ENCODE peak calls at places on chromosome 1, in four cellular contexts. U is dorsolateral prefrontal cortex, E is HFF-Myc, N is bronchial epithelial cell. G is an unnamed sample.

GRCh38 chr1:180842052-180842451 is 70.6 kb upstream of the KIAA1614 start:
- DNase-seq in U (no peak), E (peak), N (no peak), G (no peak)

GRCh38 chr1:25034736-25035522 is 104.9 kb upstream of the RUNX3 start:
- DNase-seq in U (no peak), E (no peak), N (no peak), G (no peak)

GRCh38 chr1:3638027-3638426 is 11.9 kb downstream of the WRAP73 start:
- DNase-seq in U (no peak), E (no peak), N (no peak), G (no peak)

GRCh38 chr1:41282679-41283317 is 40.7 kb upstream of the SCMH1 start:
- DNase-seq in U (peak), E (no peak), N (peak), G (no peak)

GRCh38 chr1:37410815-37411214 is 63.6 kb upstream of the ZC3H12A start:
- DNase-seq in U (no peak), E (peak), N (peak), G (no peak)

GRCh38 chr1:20255666-20256065 is 35.0 kb upstream of the VWA5B1 start:
- DNase-seq in U (peak), E (no peak), N (peak), G (no peak)

GRCh38 chr1:54768093-54768492 is 3.8 kb upstream of the PARS2 start:
- DNase-seq in U (no peak), E (no peak), N (peak), G (no peak)

GRCh38 chr1:218426343-218426657 is 81.2 kb downstream of the TGFB2 start:
- DNase-seq in U (no peak), E (no peak), N (peak), G (no peak)

GRCh38 chr1:43979528-43980254 is 681 bp downstream of the B4GALT2 start:
- DNase-seq in U (peak), E (no peak), N (peak), G (no peak)

GRCh38 chr1:194295690-194296089 is 1109.3 kb upstream of the B3GALT2 start:
- DNase-seq in U (no peak), E (no peak), N (peak), G (no peak)

GRCh38 chr1:206589206-206589605 is 23.1 kb downstream of the EIF2D start:
- DNase-seq in U (no peak), E (peak), N (peak), G (peak)

GRCh38 chr1:150696590-150696989 is 364 bp downstream of the GOLPH3L start:
- DNase-seq in U (no peak), E (no peak), N (no peak), G (no peak)

GRCh38 chr1:159012495-159012894 is 2.8 kb downstream of the IFI16 start:
- DNase-seq in U (no peak), E (no peak), N (peak), G (no peak)

GRCh38 chr1:148388260-148389026 is 94.7 kb downstream of the PPIAL4G start:
- DNase-seq in U (peak), E (peak), N (peak), G (peak)

GRCh38 chr1:212671342-212672031 is 28.2 kb downstream of the BATF3 start:
- DNase-seq in U (peak), E (no peak), N (peak), G (no peak)

GRCh38 chr1:178060789-178061556 is 32.9 kb upstream of the RASAL2 start:
- DNase-seq in U (no peak), E (no peak), N (peak), G (peak)

GRCh38 chr1:37448185-37448584 is 26.2 kb upstream of the ZC3H12A start:
- DNase-seq in U (no peak), E (no peak), N (no peak), G (no peak)

GRCh38 chr1:1001631-1002300 is 1.9 kb upstream of the HES4 start:
- DNase-seq in U (peak), E (no peak), N (no peak), G (no peak)

GRCh38 chr1:233355841-233356704 is 28.5 kb downstream of the MAP3K21 start:
- DNase-seq in U (no peak), E (no peak), N (no peak), G (no peak)

GRCh38 chr1:230314142-230314470 is 112.0 kb downstream of the PGBD5 start:
- DNase-seq in U (no peak), E (no peak), N (no peak), G (no peak)

GRCh38 chr1:94650301-94650700 is 108.7 kb upstream of the F3 start:
- DNase-seq in U (no peak), E (no peak), N (no peak), G (no peak)

GRCh38 chr1:71296551-71296950 is 215.7 kb upstream of the ZRANB2 start:
- DNase-seq in U (no peak), E (no peak), N (peak), G (no peak)

GRCh38 chr1:9319789-9320519 is 27.3 kb downstream of the SPSB1 start:
- DNase-seq in U (no peak), E (no peak), N (no peak), G (no peak)

GRCh38 chr1:232045571-232045970 is 419.0 kb downstream of the DISC1 start:
- DNase-seq in U (no peak), E (no peak), N (peak), G (no peak)

GRCh38 chr1:204408074-204408507 is 3.5 kb downstream of the PPP1R15B start:
- DNase-seq in U (peak), E (no peak), N (peak), G (no peak)

GRCh38 chr1:234175363-234175762 is 197.9 kb upstream of the COA6 start:
- DNase-seq in U (no peak), E (no peak), N (no peak), G (no peak)

GRCh38 chr1:219399446-219399845 is 213.5 kb downstream of the ZC3H11B start:
- DNase-seq in U (no peak), E (no peak), N (no peak), G (no peak)

GRCh38 chr1:100352267-100353072 is at the start of gene CDC14A:
- DNase-seq in U (peak), E (peak), N (peak), G (peak)

GRCh38 chr1:24714859-24715520 is 30.3 kb upstream of the CLIC4 start:
- DNase-seq in U (peak), E (no peak), N (no peak), G (no peak)

GRCh38 chr1:110672001-110672752 is 2.6 kb downstream of the KCNA3 start:
- DNase-seq in U (peak), E (peak), N (no peak), G (no peak)

GRCh38 chr1:178267646-178268094 is 173.8 kb downstream of the RASAL2 start:
- DNase-seq in U (no peak), E (no peak), N (peak), G (no peak)

GRCh38 chr1:160163612-160164011 is 12.2 kb downstream of the ATP1A4 start:
- DNase-seq in U (no peak), E (no peak), N (peak), G (no peak)

GRCh38 chr1:52674497-52675384 is 23.4 kb downstream of the COA7 start:
- DNase-seq in U (no peak), E (no peak), N (peak), G (no peak)

GRCh38 chr1:19815801-19816736 is 986 bp upstream of the RNF186 start:
- DNase-seq in U (no peak), E (no peak), N (no peak), G (no peak)

GRCh38 chr1:1197188-1197500 is 9.2 kb downstream of the TNFRSF18 start:
- DNase-seq in U (no peak), E (no peak), N (no peak), G (no peak)

GRCh38 chr1:201942129-201942495 is 4.2 kb downstream of the LMOD1 start:
- DNase-seq in U (no peak), E (no peak), N (no peak), G (no peak)

DNA sequence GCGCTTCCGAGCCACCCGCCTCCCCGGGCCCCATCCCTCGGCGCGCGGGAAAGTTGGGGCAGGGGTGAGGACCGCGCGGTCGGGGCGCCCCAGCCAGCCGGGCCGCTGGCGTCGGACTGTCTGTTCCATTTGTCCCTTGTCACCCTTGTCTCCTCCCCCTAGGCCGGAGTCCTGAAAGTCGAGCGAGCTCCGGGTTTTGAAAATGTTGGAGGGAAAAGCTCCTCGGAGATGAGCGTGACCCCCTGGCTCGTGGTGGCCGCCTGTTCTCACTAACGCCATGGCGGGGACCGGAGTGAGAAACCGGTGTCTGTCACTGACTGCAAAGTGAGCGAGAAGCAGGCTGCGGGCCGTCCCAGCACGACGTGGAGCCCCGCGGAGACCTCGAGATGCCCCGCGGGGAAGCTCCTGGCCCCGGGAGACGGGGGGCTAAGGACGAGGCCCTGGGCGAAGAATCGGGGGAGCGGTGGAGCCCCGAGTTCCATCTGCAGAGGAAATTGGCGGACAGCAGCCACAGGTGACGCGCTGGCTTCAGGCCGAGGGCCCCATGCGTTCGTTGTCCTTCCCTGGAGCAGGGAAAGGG is 491 bp downstream of the PER3 start:
- DNase-seq in U (no peak), E (no peak), N (no peak), G (no peak)
- TF ChIP-seq CTCF in U (no peak), E (no peak), N (no peak), G (no peak)

DNA sequence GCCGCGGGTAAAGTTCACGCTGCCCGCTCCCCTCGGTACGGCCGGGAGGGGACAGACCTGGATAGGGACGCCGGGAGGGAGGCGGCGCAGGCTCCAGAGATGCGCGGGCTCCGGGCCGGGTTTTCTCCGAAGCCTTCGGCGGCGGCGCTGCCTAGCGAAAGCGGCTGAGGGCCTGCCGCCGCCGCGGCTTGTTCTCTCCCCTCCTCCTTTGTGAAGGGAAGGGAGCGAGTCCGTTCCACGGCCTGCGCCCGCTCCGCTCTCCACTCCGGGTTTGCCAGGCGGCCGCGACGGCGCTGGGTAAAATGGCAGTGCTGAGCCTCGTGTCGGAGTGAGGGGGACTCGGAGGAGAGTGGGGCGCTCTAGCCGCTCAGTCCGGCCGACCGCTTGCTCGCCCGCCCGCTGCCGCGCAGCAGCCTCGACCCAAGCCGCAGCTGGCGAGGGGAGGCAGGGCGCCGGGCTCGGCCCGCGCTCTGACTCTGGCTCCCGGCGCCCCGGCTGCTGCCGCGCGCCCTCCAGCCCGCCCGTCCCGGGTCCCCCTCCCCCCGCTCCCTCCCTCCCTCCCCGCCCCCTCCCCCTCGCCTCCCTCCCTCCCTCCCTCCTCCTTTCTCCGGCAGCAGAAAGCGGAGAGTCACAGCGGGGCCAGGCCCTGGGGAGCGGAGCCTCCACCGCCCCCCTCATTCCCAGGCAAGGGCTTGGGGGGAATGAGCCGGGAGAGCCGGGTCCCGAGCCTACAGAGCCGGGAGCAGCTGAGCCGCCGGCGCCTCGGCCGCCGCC is at the start of gene ARID1A:
- DNase-seq in U (peak), E (peak), N (peak), G (peak)
- TF ChIP-seq CTCF in U (peak), E (no peak), N (peak), G (no peak)

GRCh38 chr1:85559890-85560289 is 20.7 kb upstream of the CCN1 start:
- DNase-seq in U (no peak), E (no peak), N (no peak), G (no peak)

GRCh38 chr1:85554630-85555327 is 25.8 kb upstream of the CCN1 start:
- DNase-seq in U (no peak), E (no peak), N (peak), G (no peak)

GRCh38 chr1:85553936-85554335 is 26.6 kb upstream of the CCN1 start:
- DNase-seq in U (no peak), E (no peak), N (no peak), G (no peak)

GRCh38 chr1:85553416-85553815 is 27.1 kb upstream of the CCN1 start:
- DNase-seq in U (no peak), E (no peak), N (no peak), G (no peak)

GRCh38 chr1:85555867-85556577 is 24.5 kb upstream of the CCN1 start:
- DNase-seq in U (no peak), E (no peak), N (peak), G (no peak)
- TF ChIP-seq CTCF in U (no peak), E (no peak), N (no peak), G (no peak)

DNA sequence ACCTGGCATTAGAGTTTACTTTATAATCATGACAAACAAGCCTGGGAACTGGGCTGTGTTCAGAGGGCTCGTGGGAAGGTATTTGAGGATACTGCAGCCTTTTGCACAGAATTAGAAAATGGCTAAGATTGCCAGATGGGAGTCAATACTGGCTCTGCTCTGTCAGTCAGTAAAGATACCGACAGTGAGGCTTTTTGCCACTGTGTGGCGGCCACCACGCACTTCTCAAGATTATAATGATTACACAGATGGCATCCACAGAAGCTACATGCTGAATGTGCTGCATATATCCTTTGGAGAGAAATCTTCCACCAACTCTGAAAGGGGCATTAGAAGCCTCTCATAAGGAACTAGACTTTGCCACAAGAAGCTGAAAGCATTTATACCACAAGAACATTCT is 213.4 kb upstream of the PTBP2 start:
- DNase-seq in U (peak), E (no peak), N (no peak), G (no peak)
- TF ChIP-seq CTCF in U (peak), E (no peak), N (no peak), G (no peak)

GRCh38 chr1:93638307-93638847 is 43.3 kb downstream of the BCAR3 start:
- DNase-seq in U (no peak), E (no peak), N (no peak), G (no peak)

GRCh38 chr1:93633313-93633712 is 48.3 kb downstream of the BCAR3 start:
- DNase-seq in U (no peak), E (no peak), N (no peak), G (no peak)

GRCh38 chr1:93638981-93639380 is 42.7 kb downstream of the BCAR3 start:
- DNase-seq in U (no peak), E (no peak), N (no peak), G (no peak)

GRCh38 chr1:93636712-93637111 is 44.9 kb downstream of the BCAR3 start:
- DNase-seq in U (no peak), E (no peak), N (no peak), G (no peak)

DNA sequence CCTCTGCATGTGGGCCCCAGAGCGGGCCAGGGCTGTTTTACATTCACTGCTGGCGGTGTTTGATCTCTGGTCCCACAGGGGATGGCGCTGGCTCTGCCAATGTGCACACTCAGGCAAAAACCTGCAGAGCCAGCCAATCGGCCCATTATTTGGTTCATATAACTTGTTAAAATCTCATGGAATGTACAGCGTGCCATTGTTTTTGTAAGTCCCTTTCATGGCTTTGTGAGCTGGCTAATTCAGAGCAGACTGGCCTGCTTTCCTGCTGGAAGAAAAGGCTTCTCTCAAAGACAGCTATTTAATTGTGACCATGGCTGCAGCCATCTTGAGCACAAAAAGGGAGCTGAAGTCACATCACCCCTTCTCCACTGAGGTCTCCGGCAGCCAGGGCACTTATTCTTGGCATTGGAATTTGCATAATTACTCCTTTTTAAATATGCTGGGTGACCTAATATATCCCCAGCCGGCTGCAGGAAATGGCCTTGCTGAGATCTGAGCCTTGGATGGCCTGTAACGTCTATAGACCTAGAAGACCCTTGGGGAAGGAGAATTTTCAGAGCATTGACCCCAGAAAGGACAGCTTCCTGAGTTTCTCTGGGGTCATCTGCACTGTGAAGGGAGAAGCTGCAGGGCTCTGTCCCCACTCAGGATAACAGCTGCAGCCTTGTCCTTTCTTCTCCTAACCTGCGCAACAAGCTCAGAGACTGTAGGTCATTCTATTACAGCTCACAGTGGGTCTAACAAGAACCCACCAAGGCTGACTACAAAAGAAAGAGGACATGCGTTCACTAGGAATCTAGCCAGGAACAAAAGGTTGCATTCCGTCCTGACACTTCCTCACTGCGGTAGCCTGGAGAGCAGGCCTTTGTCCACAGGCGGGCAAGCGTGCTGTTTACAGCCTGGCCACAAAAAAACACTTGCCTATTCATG is 45.8 kb downstream of the BCAR3 start:
- DNase-seq in U (no peak), E (no peak), N (no peak), G (no peak)
- TF ChIP-seq CTCF in U (no peak), E (no peak), N (no peak), G (no peak)

GRCh38 chr1:245923215-245923614 is 583.9 kb downstream of the SMYD3 start:
- DNase-seq in U (no peak), E (no peak), N (no peak), G (no peak)
- TF ChIP-seq CTCF in U (no peak), E (no peak), N (no peak), G (no peak)

GRCh38 chr1:27394282-27394658 is 1.8 kb downstream of the GPR3 start:
- DNase-seq in U (no peak), E (no peak), N (no peak), G (no peak)

GRCh38 chr1:27392778-27393635 is 585 bp downstream of the GPR3 start:
- DNase-seq in U (peak), E (no peak), N (no peak), G (no peak)

GRCh38 chr1:27391511-27392095 is 819 bp upstream of the GPR3 start:
- DNase-seq in U (peak), E (no peak), N (peak), G (no peak)

GRCh38 chr1:27393641-27394281 is 1.3 kb downstream of the GPR3 start:
- DNase-seq in U (no peak), E (no peak), N (no peak), G (no peak)

GRCh38 chr1:27392096-27392777 is at the start of gene GPR3:
- DNase-seq in U (peak), E (peak), N (peak), G (peak)
- TF ChIP-seq CTCF in U (peak), E (peak), N (peak), G (peak)

DNA sequence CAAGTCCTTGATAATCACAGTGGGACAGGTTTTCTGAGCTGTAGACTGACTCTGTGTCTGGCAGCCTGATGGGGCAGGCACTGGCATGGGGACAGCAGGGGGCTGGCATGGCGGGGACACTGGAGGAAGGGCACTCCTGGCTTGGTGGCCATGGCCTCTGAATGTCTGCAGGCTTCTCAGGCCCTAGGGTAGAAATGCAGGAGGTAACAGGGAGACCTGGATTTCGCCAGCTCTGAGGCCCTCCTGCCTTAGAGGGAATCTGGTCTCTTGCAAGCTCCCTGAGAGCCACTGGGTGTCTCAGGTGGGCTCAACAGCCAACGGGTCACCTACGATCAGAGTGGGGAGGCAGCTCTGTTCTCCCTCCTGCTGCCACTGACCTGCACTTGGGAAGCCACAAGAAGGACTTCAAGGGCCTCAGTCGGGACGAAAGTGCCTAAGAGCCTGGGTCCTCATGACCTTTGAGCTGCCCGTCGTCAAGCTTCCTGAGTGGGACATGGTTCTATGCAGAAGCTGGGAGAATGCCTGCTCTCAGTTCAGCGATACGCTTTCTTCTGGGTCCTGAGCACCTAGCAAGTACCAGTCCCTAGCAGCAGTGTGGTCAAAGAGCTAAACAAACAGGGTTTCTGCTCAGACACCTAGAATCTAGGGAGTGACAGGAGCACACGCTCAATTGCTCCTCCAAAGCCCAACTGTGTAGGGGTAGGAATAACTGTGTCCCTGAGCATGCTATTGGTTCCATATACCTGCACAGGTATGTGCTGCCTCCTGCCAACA is 569.0 kb downstream of the PTPRU start:
- DNase-seq in U (no peak), E (no peak), N (no peak), G (no peak)
- TF ChIP-seq CTCF in U (no peak), E (no peak), N (no peak), G (no peak)

G was measured in AG09319.